ENCODE peak calls at places on chromosomes 4 and X, in six cellular contexts. P, V, X, W, D and Z are unnamed samples.

GRCh38 chr4:44629280-44629866 is 22.1 kb downstream of the YIPF7 start:
- DNase-seq in P (peak), V (no peak), X (peak), W (peak), D (peak), Z (peak)

GRCh38 chr4:140044314-140044991 is 109.5 kb downstream of the MAML3 start:
- DNase-seq in P (no peak), V (no peak), X (no peak), W (no peak), D (no peak), Z (no peak)

GRCh38 chrX:95903490-95903889 is 781.2 kb upstream of the DIAPH2 start:
- DNase-seq in P (no peak), V (no peak), X (peak), W (no peak), D (no peak), Z (no peak)

GRCh38 chr4:8005814-8006215 is 66.2 kb upstream of the AFAP1 start:
- DNase-seq in P (no peak), V (no peak), X (no peak), W (no peak), D (no peak), Z (no peak)

GRCh38 chr4:13888112-13888511 is 260.6 kb upstream of the BOD1L1 start:
- DNase-seq in P (peak), V (no peak), X (peak), W (no peak), D (no peak), Z (no peak)

GRCh38 chr4:89299153-89299789 is 8.3 kb downstream of the GPRIN3 start:
- DNase-seq in P (no peak), V (no peak), X (no peak), W (no peak), D (no peak), Z (peak)

GRCh38 chrX:51420610-51421009 is 75.8 kb downstream of the NUDT11 start:
- DNase-seq in P (peak), V (no peak), X (peak), W (peak), D (peak), Z (peak)

GRCh38 chr4:57191523-57192034 is 81.4 kb upstream of the IGFBP7 start:
- DNase-seq in P (no peak), V (no peak), X (peak), W (no peak), D (no peak), Z (peak)

GRCh38 chrX:13487731-13488505 is 81.5 kb upstream of the EGFL6 start:
- DNase-seq in P (peak), V (no peak), X (peak), W (peak), D (peak), Z (peak)

GRCh38 chrX:11944486-11944885 is 186.4 kb downstream of the MSL3 start:
- DNase-seq in P (peak), V (no peak), X (peak), W (peak), D (peak), Z (no peak)

GRCh38 chr4:13701937-13702446 is 74.5 kb upstream of the BOD1L1 start:
- DNase-seq in P (peak), V (no peak), X (peak), W (no peak), D (no peak), Z (peak)

GRCh38 chr4:8708401-8709021 is 115.9 kb downstream of the CPZ start:
- DNase-seq in P (no peak), V (no peak), X (no peak), W (no peak), D (no peak), Z (no peak)

GRCh38 chr4:82372502-82372873 is 1.3 kb downstream of the HNRNPD start:
- DNase-seq in P (no peak), V (no peak), X (peak), W (peak), D (peak), Z (peak)

GRCh38 chr4:15376594-15376993 is 51.2 kb upstream of the C1QTNF7 start:
- DNase-seq in P (no peak), V (no peak), X (peak), W (no peak), D (no peak), Z (no peak)

GRCh38 chr4:153151535-153152452 is 52.4 kb upstream of the TRIM2 start:
- DNase-seq in P (peak), V (no peak), X (peak), W (peak), D (no peak), Z (peak)
- H3K4me3 ChIP-seq in P (no peak), V (peak), X (no peak), W (no peak), D (no peak), Z (no peak)

GRCh38 chrX:74423289-74423985 is 2.1 kb downstream of the SLC16A2 start:
- DNase-seq in P (no peak), V (no peak), X (no peak), W (no peak), D (no peak), Z (no peak)
- H3K4me3 ChIP-seq in P (peak), V (peak), X (peak), W (no peak), D (no peak), Z (no peak)

DNA sequence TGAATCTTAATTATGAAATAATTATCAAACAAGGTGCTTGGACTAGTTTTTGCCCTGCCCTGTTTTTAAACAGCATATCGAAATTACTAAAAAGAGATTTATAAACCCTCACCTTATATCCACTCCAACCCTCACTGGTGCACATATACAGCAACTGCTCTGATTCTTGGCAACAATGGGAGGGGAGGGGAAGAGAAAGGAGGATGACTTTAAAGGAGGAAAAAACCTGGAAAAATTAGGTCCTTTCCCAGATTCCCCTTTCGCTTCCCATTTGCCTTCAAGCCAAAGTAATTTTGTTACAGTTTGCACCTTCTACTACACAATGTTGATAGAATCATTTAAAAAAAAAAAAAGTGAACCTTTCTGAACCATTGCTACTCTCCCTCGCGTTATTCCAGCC is 745 bp upstream of the MAB21L2 start:
- DNase-seq in P (no peak), V (no peak), X (no peak), W (no peak), D (no peak), Z (no peak)
- H3K4me3 ChIP-seq in P (no peak), V (no peak), X (peak), W (no peak), D (no peak), Z (no peak)

DNA sequence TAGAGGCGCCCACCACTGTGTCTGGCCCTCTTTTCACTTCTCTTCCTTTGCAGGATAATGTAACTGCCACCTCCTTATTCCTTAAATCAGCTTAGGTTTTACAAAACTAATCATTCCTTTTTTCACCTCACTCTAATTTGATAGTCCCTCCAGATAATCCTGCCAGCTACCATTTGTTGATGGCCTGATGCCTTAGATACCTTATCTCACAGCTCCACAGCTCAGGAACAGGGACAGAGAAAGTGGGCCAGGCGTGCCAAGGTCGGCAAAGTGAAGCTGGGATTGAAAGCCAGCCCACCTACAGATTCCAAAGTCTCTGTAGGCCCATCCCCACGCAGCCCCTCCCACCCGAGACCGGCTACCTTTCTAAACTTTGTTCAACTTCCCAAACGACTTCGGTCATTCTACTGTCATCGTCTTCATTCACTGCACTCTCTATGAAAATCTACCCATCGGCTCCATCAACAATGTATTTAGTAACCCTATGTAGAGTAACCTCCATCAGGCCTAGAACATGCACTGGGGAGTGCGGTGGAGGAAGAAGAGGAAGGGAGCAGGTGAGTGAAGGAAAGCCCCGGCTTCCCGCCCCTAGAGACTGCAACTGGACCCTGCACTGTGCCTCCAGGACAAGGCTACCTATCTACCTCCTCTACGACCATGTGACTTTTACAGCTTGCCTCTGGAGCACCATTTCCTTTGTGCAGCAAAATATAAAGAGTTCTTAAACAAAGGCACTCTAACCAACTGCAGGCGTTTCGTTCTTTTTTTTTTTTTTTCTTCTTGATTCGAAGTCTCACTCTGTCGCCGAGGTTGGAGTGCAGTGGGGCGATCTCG is 1.5 kb downstream of the CASP6 start:
- DNase-seq in P (peak), V (no peak), X (peak), W (peak), D (no peak), Z (peak)
- H3K4me3 ChIP-seq in P (peak), V (peak), X (peak), W (peak), D (peak), Z (peak)

GRCh38 chr4:1198070-1198844 is 25.9 kb upstream of the SPON2 start:
- DNase-seq in P (no peak), V (no peak), X (no peak), W (peak), D (no peak), Z (no peak)

GRCh38 chr4:1200425-1201035 is 28.1 kb upstream of the SPON2 start:
- DNase-seq in P (peak), V (no peak), X (peak), W (peak), D (peak), Z (no peak)

GRCh38 chr4:1201851-1202525 is 29.6 kb upstream of the SPON2 start:
- DNase-seq in P (no peak), V (no peak), X (peak), W (peak), D (peak), Z (peak)

GRCh38 chr4:1202526-1203378 is 30.4 kb upstream of the SPON2 start:
- DNase-seq in P (no peak), V (no peak), X (no peak), W (no peak), D (no peak), Z (no peak)

GRCh38 chr4:1199556-1200331 is 27.4 kb upstream of the SPON2 start:
- DNase-seq in P (no peak), V (no peak), X (no peak), W (no peak), D (no peak), Z (no peak)
- H3K4me3 ChIP-seq in P (no peak), V (no peak), X (peak), W (peak), D (peak), Z (no peak)

GRCh38 chrX:109740076-109740809 is 7.2 kb upstream of the ACSL4 start:
- DNase-seq in P (no peak), V (no peak), X (peak), W (no peak), D (no peak), Z (peak)
- H3K4me3 ChIP-seq in P (no peak), V (no peak), X (no peak), W (no peak), D (no peak), Z (no peak)

GRCh38 chrX:46587753-46588171 is 14.2 kb downstream of the CHST7 start:
- DNase-seq in P (peak), V (no peak), X (no peak), W (no peak), D (no peak), Z (no peak)
- H3K4me3 ChIP-seq in P (peak), V (peak), X (no peak), W (no peak), D (peak), Z (no peak)

GRCh38 chr4:123478859-123479345 is 82.3 kb downstream of the SPRY1 start:
- DNase-seq in P (peak), V (no peak), X (peak), W (peak), D (no peak), Z (peak)
- H3K4me3 ChIP-seq in P (no peak), V (no peak), X (no peak), W (no peak), D (no peak), Z (no peak)

DNA sequence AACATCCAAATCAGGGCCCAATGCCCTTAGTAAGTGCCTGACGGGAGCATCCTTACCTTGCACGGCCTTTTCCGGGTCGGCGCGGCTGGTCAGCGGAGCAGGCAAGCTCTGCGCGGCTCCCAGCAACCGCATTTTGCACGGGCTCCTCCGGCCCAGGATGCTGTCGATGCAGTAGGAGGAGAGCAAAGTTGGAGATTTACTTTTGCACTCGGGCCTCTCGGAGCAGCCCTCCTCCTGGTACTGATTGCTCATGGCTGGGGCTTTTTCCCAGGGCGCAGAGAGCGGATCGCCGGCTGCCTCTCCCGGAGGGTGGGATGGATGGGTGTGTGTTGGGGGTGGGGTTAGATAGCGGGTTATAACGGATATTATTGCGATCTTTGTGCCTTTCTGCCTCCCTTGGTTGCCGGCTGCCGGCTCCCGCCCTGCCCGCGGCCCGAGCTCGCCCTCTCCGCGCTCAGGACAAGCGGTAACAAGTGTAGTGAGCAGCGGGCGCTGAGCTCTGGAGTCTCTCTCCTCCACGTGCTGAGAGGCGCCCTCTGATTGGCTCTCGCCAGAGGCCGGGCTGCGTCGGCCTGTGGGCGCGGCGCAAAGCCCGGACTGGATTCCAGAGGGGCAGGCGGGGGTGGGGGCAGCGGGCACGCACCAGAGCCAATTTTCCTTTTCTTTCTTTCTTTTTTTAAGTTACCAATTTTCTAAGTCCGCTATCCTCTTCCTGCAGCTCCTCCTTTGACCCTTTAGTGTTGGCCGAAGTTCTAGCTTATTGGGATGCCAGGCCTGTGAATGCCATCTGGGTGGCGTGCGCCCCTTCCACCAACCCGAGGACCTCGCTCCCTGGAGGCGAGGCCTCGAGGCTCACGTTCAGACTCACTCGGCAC is at the start of gene ARX:
- DNase-seq in P (peak), V (no peak), X (peak), W (peak), D (no peak), Z (peak)
- H3K4me3 ChIP-seq in P (no peak), V (peak), X (no peak), W (no peak), D (no peak), Z (no peak)

DNA sequence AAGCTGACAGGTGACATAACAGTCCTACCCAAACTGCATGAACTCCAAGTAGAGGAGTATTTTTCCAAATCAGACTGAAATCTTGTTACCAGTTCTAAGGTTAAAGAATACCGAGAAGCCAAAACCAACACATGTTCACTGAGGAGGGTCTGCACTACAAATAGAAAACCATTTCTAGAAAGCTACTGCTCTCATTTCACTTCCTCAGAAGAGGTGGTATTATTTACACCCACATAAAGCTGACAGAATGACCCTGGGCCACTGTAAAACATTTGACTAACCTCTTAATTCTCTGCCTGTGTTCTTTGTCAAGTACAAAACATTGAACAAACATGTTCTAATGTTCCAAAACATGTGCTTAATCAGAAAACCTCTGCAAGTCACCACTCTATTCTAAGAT is 95.8 kb downstream of the IQCM start:
- DNase-seq in P (no peak), V (no peak), X (no peak), W (no peak), D (no peak), Z (no peak)
- H3K4me3 ChIP-seq in P (no peak), V (no peak), X (no peak), W (no peak), D (no peak), Z (no peak)